ENCODE peak calls at places on chromosomes 13 and 19, in five cellular contexts. F is HCT116, D is GM23338, A is spleen, K is stomach. I is an unnamed sample.

GRCh38 chr13:108077284-108077683 is 138.1 kb downstream of the LIG4 start:
- DNase-seq in D (no peak), K (no peak), F (no peak), A (no peak), I (no peak)

GRCh38 chr19:6925801-6926751 is 38.7 kb downstream of the ADGRE1 start:
- DNase-seq in D (peak; percentile 3), K (no peak), A (no peak), F (no peak), I (no peak)

GRCh38 chr13:102815788-102816187 is 16.9 kb downstream of the BIVM start:
- DNase-seq in A (no peak), D (no peak), K (no peak), F (no peak), I (no peak)

GRCh38 chr19:18233224-18233825 is 7.1 kb upstream of the PDE4C start:
- DNase-seq in A (no peak), K (peak; percentile 45), D (peak; percentile 93), F (no peak), I (peak; percentile 50)

GRCh38 chr13:66402071-66402470 is 828.1 kb downstream of the PCDH9 start:
- DNase-seq in D (no peak), A (no peak), K (no peak), F (no peak), I (no peak)

GRCh38 chr13:110444226-110444653 is 117.3 kb downstream of the RAB20 start:
- DNase-seq in K (no peak), F (peak; percentile 8), D (no peak), A (no peak), I (no peak)

GRCh38 chr13:31515427-31515826 is 223.9 kb upstream of the RXFP2 start:
- DNase-seq in A (no peak), F (no peak), K (no peak), D (no peak), I (no peak)

GRCh38 chr19:40724315-40724714 is 7.4 kb downstream of the ITPKC start:
- DNase-seq in K (no peak), F (no peak), D (no peak), A (no peak), I (no peak)

GRCh38 chr19:49231389-49231788 is 73.8 kb downstream of the TRPM4 start:
- DNase-seq in A (no peak), D (no peak), K (no peak), F (no peak), I (no peak)

GRCh38 chr19:35352448-35353304 is 5.0 kb downstream of the FFAR1 start:
- DNase-seq in A (peak; percentile 90), K (peak; percentile 73), F (peak; percentile 59), D (peak; percentile 94), I (peak; percentile 72)

GRCh38 chr13:85969331-85969730 is 170.1 kb upstream of the SLITRK6 start:
- DNase-seq in K (no peak), F (no peak), D (no peak), A (no peak), I (no peak)

GRCh38 chr13:30341815-30342570 is 34.6 kb upstream of the KATNAL1 start:
- DNase-seq in D (no peak), F (peak; percentile 44), A (no peak), K (peak; percentile 85), I (no peak)

GRCh38 chr19:36225219-36225892 is 10.4 kb downstream of the ZNF146 start:
- DNase-seq in D (no peak), K (no peak), F (no peak), A (no peak), I (no peak)

GRCh38 chr19:35436477-35437141 is 11.4 kb upstream of the FFAR2 start:
- DNase-seq in A (no peak), D (no peak), K (peak; percentile 33), F (no peak), I (peak; percentile 81)

GRCh38 chr13:25171517-25172302 is at the start of gene AMER2:
- DNase-seq in F (no peak), A (no peak), K (no peak), D (peak; percentile 37), I (no peak)

GRCh38 chr13:44974056-44974798 is 15.0 kb downstream of the NUFIP1 start:
- DNase-seq in F (no peak), A (no peak), D (no peak), K (peak; percentile 66), I (peak; percentile 87)

GRCh38 chr19:57583521-57584416 is at the start of gene ZIK1:
- DNase-seq in D (peak; percentile 99), A (peak; percentile 96), K (peak; percentile 75), F (no peak), I (peak; percentile 83)

GRCh38 chr19:10660346-10660745 is 6.2 kb downstream of the ILF3 start:
- DNase-seq in D (no peak), K (no peak), A (no peak), F (no peak), I (no peak)

GRCh38 chr13:42017264-42017663 is 31.2 kb upstream of the DGKH start:
- DNase-seq in A (no peak), F (no peak), D (no peak), K (no peak), I (no peak)

GRCh38 chr19:34430738-34431625 is 2.8 kb downstream of the UBA2 start:
- DNase-seq in F (peak; percentile 35), D (peak; percentile 83), A (no peak), K (no peak), I (peak; percentile 58)

GRCh38 chr19:55304279-55304978 is 20.6 kb downstream of the BRSK1 start:
- DNase-seq in D (peak; percentile 92), F (no peak), A (no peak), K (peak; percentile 46), I (peak; percentile 73)

GRCh38 chr13:79525458-79525857 is 44.5 kb downstream of the NDFIP2 start:
- DNase-seq in F (no peak), D (no peak), K (no peak), A (no peak), I (no peak)

GRCh38 chr13:51122868-51123267 is 11.8 kb upstream of the C13orf42 start:
- DNase-seq in K (no peak), D (no peak), A (no peak), F (no peak), I (no peak)

GRCh38 chr19:801861-802496 is 4.7 kb downstream of the PTBP1 start:
- DNase-seq in D (peak; percentile 27), F (no peak), K (peak; percentile 60), A (no peak), I (no peak)

GRCh38 chr13:102970542-102970941 is 95.7 kb downstream of the SLC10A2 start:
- DNase-seq in A (no peak), D (no peak), K (no peak), F (no peak), I (no peak)

GRCh38 chr19:18202759-18203407 is 959 bp downstream of the RAB3A start:
- DNase-seq in D (peak; percentile 84), F (no peak), A (peak; percentile 89), K (no peak), I (peak; percentile 21)

GRCh38 chr19:6501740-6502648 is at the start of gene TUBB4A:
- DNase-seq in A (peak; percentile 86), K (no peak), D (peak; percentile 62), F (no peak), I (no peak)

GRCh38 chr13:75129331-75129730 is 352.6 kb downstream of the TBC1D4 start:
- DNase-seq in F (no peak), K (no peak), A (no peak), D (no peak), I (no peak)

GRCh38 chr19:35901854-35902661 is at the start of gene HCST:
- DNase-seq in F (no peak), A (peak; percentile 86), K (no peak), D (no peak), I (peak; percentile 82)

GRCh38 chr19:36775768-36776167 is 3.2 kb upstream of the ZNF850 start:
- DNase-seq in K (no peak), F (no peak), A (no peak), D (peak; percentile 24), I (no peak)

GRCh38 chr13:99646866-99647592 is 145.8 kb downstream of the TM9SF2 start:
- DNase-seq in F (no peak), D (no peak), K (no peak), A (no peak), I (no peak)

GRCh38 chr19:47456721-47457478 is 14.8 kb downstream of the SLC8A2 start:
- DNase-seq in A (no peak), F (no peak), D (peak; percentile 50), K (no peak), I (no peak)

GRCh38 chr19:55418185-55418584 is 10.6 kb upstream of the UBE2S start:
- DNase-seq in K (peak; percentile 57), F (peak; percentile 74), D (peak; percentile 92), A (no peak), I (no peak)

GRCh38 chr19:1860821-1861598 is 2.4 kb downstream of the KLF16 start:
- DNase-seq in A (no peak), K (no peak), F (no peak), D (no peak), I (no peak)
- H3K4me3 ChIP-seq in A (peak overlapping the region; percentile 78), K (peak overlapping the region; percentile 87), F (peak overlapping the region; percentile 94), D (peak overlapping the region; percentile 94), I (peak overlapping the region; percentile 90)

DNA sequence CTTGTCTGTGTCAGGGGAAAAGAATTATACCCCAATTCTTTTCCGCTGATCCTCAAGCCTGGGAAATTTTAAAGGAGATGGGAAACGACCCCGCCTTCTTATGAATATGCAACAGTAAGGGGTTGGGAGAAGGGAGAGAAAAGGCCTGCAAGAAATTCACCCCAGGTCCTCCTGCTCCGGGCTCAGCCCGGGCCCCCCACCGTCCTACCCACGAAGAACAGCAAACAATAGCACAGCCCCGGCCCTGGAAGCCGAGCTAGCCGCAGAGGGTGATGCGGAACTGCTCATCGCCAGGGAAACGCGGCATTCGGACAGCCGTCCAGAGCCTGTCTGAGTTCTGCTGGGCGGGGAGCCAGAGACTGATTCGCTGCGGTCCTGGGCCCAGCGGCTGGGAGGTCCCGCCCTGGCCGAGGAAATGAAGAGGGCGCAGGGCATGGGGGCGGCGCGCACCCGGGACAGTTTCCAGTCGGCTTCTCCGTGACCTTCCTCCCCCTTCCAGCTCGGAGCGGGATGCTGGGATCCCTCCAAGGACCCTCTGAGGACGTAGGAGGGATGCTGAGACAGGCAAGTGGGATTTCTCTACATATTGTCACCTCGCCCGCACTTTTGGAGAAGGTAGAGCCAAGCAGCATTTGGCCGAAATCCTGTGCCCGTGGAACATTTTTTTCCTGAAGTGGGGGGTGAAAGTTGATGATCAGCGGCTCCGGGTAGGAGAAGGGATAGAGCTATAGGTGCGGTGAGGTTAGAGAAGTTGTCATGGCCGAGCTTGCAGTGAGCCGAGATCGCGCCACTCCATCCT is 82.3 kb upstream of the C1QTNF9B start:
- DNase-seq in A (peak; percentile 88), D (peak; percentile 79), F (no peak), K (peak; percentile 73), I (no peak)
- H3K27ac ChIP-seq in A (peak overlapping the region; percentile 84), D (no peak overlapping the region), F (no peak overlapping the region), K (peak overlapping the region; percentile 77), I (no peak overlapping the region)

DNA sequence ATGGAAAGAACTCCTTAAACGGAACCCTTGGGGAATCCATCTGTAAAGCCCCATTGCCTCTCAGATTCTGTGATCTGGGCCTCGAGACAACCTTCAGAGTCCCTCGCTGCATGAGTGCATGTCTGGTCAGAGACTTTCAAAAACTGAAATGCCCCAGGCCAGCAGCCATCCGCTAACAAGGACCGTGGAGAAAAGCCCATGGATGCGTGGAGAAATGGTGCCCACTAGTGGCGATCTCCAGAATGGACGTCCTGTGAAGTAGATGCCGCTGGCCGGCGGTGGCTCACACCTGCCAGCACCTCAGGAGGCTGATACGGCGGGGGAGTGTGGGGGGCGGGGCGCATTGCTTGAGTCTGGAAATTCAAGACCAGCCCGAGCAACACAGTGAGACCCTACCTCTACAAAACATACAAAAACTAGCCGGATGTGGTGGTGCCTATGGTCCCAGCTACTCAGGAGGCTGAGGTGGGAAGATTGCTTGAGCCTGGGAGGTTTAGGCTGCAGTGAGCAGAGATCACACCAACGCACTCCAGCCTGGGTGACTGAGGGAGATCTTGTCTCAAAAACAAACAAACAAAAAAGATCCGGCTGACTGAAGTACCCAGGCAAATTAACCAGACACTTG is 7.9 kb upstream of the CDC16 start:
- DNase-seq in K (peak; percentile 94), D (peak; percentile 94), F (peak; percentile 75), A (peak; percentile 93), I (peak; percentile 64)
- TF ChIP-seq POLR2AphosphoS5 in K (no peak), D (no peak), F (no peak), A (peak; percentile 35), I (no peak)

GRCh38 chr13:21672811-21673591 is 2.1 kb downstream of the FGF9 start:
- DNase-seq in F (no peak), K (no peak), A (no peak), D (no peak), I (no peak)
- H3K4me3 ChIP-seq in F (peak overlapping the region; percentile 64), K (peak overlapping the region; percentile 59), A (peak overlapping the region; percentile 58), D (peak overlapping the region; percentile 70), I (no peak overlapping the region)

I was measured in HL-60.